ENCODE peak calls at places on chromosomes 6 and 20, in ten cellular contexts. O, Z, C, G, P, H, E, X, B and T are unnamed samples.
A peak's percentile ranks its signal among the peaks of the same experiment; 100 is the strongest.

GRCh38 chr20:62603907-62604785 is 38.2 kb upstream of the SLCO4A1 start:
- DNase-seq in O (peak; percentile 38), Z (no peak), C (no peak), G (no peak), P (peak; percentile 26), H (no peak), E (no peak), X (no peak), B (no peak), T (no peak)

GRCh38 chr6:6008114-6008647 is 1.5 kb upstream of the NRN1 start:
- DNase-seq in O (no peak), Z (no peak), C (no peak), G (no peak), P (no peak), H (no peak), E (no peak), X (no peak), B (no peak), T (no peak)

GRCh38 chr20:51462566-51463276 is 79.8 kb downstream of the NFATC2 start:
- DNase-seq in O (peak; percentile 93), Z (no peak), C (no peak), G (peak; percentile 89), P (no peak), H (peak; percentile 92), E (no peak), X (no peak), B (peak; percentile 74), T (no peak)

GRCh38 chr20:47217482-47218446 is 138.7 kb downstream of the ZMYND8 start:
- DNase-seq in O (peak; percentile 3), Z (no peak), C (no peak), G (no peak), P (no peak), H (no peak), E (no peak), X (no peak), B (no peak), T (no peak)

GRCh38 chr6:52672422-52673025 is 1.6 kb downstream of the TMEM14A start:
- DNase-seq in O (no peak), Z (no peak), C (no peak), G (no peak), P (peak; percentile 81), H (no peak), E (no peak), X (no peak), B (no peak), T (no peak)

GRCh38 chr6:34386316-34387137 is 5.9 kb downstream of the NUDT3 start:
- DNase-seq in O (no peak), Z (no peak), C (no peak), G (no peak), P (peak; percentile 93), H (peak; percentile 25), E (no peak), X (no peak), B (peak; percentile 94), T (no peak)

GRCh38 chr20:38138086-38138777 is 26.8 kb downstream of the TGM2 start:
- DNase-seq in O (no peak), Z (no peak), C (no peak), G (peak; percentile 61), P (no peak), H (peak; percentile 48), E (no peak), X (no peak), B (no peak), T (no peak)

GRCh38 chr6:146827216-146827928 is 228.6 kb downstream of the ADGB start:
- DNase-seq in O (no peak), Z (no peak), C (no peak), G (no peak), P (no peak), H (no peak), E (no peak), X (no peak), B (no peak), T (no peak)

GRCh38 chr6:161001421-161001820 is 9.9 kb downstream of the MAP3K4 start:
- DNase-seq in O (no peak), Z (no peak), C (no peak), G (no peak), P (no peak), H (no peak), E (no peak), X (no peak), B (no peak), T (no peak)

GRCh38 chr20:39016076-39016475 is 53.9 kb downstream of the DHX35 start:
- DNase-seq in O (no peak), Z (no peak), C (no peak), G (no peak), P (no peak), H (no peak), E (no peak), X (no peak), B (no peak), T (no peak)

GRCh38 chr20:53599378-53599777 is 5.7 kb upstream of the ZNF217 start:
- DNase-seq in O (no peak), Z (no peak), C (no peak), G (peak; percentile 27), P (no peak), H (peak; percentile 45), E (no peak), X (no peak), B (no peak), T (no peak)

GRCh38 chr6:41887355-41887754 is 7.8 kb downstream of the USP49 start:
- DNase-seq in O (no peak), Z (no peak), C (no peak), G (no peak), P (no peak), H (no peak), E (no peak), X (no peak), B (peak; percentile 79), T (no peak)

GRCh38 chr6:155510879-155511278 is 55.2 kb upstream of the NOX3 start:
- DNase-seq in O (no peak), Z (peak; percentile 72), C (no peak), G (no peak), P (no peak), H (no peak), E (no peak), X (no peak), B (no peak), T (peak; percentile 19)

GRCh38 chr20:2386516-2387179 is 5.9 kb downstream of the TGM6 start:
- DNase-seq in O (no peak), Z (no peak), C (no peak), G (no peak), P (peak; percentile 82), H (no peak), E (peak; percentile 48), X (no peak), B (peak; percentile 49), T (no peak)

GRCh38 chr6:169859978-169860703 is 108.7 kb downstream of the ERMARD start:
- DNase-seq in O (no peak), Z (no peak), C (no peak), G (no peak), P (no peak), H (no peak), E (no peak), X (no peak), B (no peak), T (no peak)

GRCh38 chr20:62656919-62657635 is 14.8 kb downstream of the SLCO4A1 start:
- DNase-seq in O (no peak), Z (no peak), C (no peak), G (no peak), P (no peak), H (no peak), E (no peak), X (no peak), B (no peak), T (no peak)